ENCODE peak calls at places on chromosomes 7 and 10, in five cellular contexts. One of them, this sample, is unnamed.

GRCh38 chr10:3173173-3173878 is 744 bp upstream of the PITRM1 start:
- DNase-seq in mammary epithelial cell: no peak
- DNase-seq in GM23248: no peak
- DNase-seq in fibroblast of lung: no peak
- DNase-seq in H9: peak
- DNase-seq in this sample: no peak

GRCh38 chr10:24821986-24822385 is 98.3 kb upstream of the ARHGAP21 start:
- DNase-seq in GM23248: peak
- DNase-seq in H9: no peak
- DNase-seq in mammary epithelial cell: peak
- DNase-seq in fibroblast of lung: no peak
- DNase-seq in this sample: peak

GRCh38 chr10:43206391-43207235 is 60.3 kb downstream of the RASGEF1A start:
- DNase-seq in H9: peak
- DNase-seq in GM23248: no peak
- DNase-seq in mammary epithelial cell: no peak
- DNase-seq in fibroblast of lung: no peak
- DNase-seq in this sample: no peak

GRCh38 chr10:127945335-127945734 is 38.4 kb downstream of the PTPRE start:
- DNase-seq in mammary epithelial cell: peak
- DNase-seq in fibroblast of lung: peak
- DNase-seq in H9: no peak
- DNase-seq in GM23248: peak
- DNase-seq in this sample: no peak

GRCh38 chr7:69374036-69374420 is 224.2 kb upstream of the AUTS2 start:
- DNase-seq in H9: no peak
- DNase-seq in GM23248: peak
- DNase-seq in fibroblast of lung: peak
- DNase-seq in mammary epithelial cell: no peak
- DNase-seq in this sample: peak

GRCh38 chr10:132065491-132066105 is at the start of gene JAKMIP3:
- DNase-seq in GM23248: peak
- DNase-seq in H9: peak
- DNase-seq in fibroblast of lung: peak
- DNase-seq in mammary epithelial cell: peak
- DNase-seq in this sample: peak

GRCh38 chr7:7489546-7489945 is 46.1 kb downstream of the COL28A1 start:
- DNase-seq in GM23248: peak
- DNase-seq in mammary epithelial cell: peak
- DNase-seq in H9: no peak
- DNase-seq in fibroblast of lung: peak
- DNase-seq in this sample: no peak

GRCh38 chr7:108613147-108613948 is 43.7 kb downstream of the DNAJB9 start:
- DNase-seq in GM23248: peak
- DNase-seq in H9: no peak
- DNase-seq in mammary epithelial cell: peak
- DNase-seq in fibroblast of lung: peak
- DNase-seq in this sample: peak

GRCh38 chr7:4257390-4258111 is 424.5 kb upstream of the FOXK1 start:
- DNase-seq in fibroblast of lung: no peak
- DNase-seq in GM23248: no peak
- DNase-seq in H9: no peak
- DNase-seq in mammary epithelial cell: no peak
- DNase-seq in this sample: no peak

GRCh38 chr10:11573497-11573896 is 38.0 kb downstream of the USP6NL start:
- DNase-seq in mammary epithelial cell: no peak
- DNase-seq in GM23248: peak
- DNase-seq in fibroblast of lung: peak
- DNase-seq in H9: no peak
- DNase-seq in this sample: peak

GRCh38 chr7:108132551-108133265 is 2.5 kb upstream of the LAMB4 start:
- DNase-seq in fibroblast of lung: no peak
- DNase-seq in GM23248: no peak
- DNase-seq in mammary epithelial cell: peak
- DNase-seq in H9: peak
- DNase-seq in this sample: peak

DNA sequence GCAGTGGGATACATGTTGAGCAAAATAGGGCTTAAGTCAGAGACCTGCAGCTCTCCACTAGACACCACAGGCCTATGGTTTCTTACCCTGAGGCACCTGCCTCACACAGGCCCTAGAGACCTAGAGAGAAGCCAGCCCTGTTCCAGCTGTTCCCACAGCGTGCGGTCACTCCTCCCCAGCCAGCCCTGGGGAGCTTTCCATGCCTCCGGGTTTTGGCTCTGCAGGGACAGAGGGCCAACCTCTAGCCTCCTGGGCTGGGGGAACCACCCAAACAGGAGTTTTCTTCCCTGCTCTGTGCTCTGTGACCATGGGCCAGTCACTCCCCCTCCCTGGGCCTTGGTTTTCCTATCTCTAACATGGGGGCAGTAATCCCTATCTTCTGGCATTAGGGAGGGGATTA is 33.0 kb downstream of the SH2B2 start:
- DNase-seq in GM23248: no peak
- DNase-seq in mammary epithelial cell: no peak
- DNase-seq in H9: no peak
- DNase-seq in fibroblast of lung: no peak
- DNase-seq in this sample: no peak
- H2AFZ ChIP-seq in GM23248: no peak
- H2AFZ ChIP-seq in mammary epithelial cell: no peak
- H2AFZ ChIP-seq in H9: no peak
- H2AFZ ChIP-seq in fibroblast of lung: no peak
- H2AFZ ChIP-seq in this sample: no peak

GRCh38 chr7:47990592-47990991 is 11.2 kb upstream of the HUS1 start:
- DNase-seq in fibroblast of lung: no peak
- DNase-seq in GM23248: no peak
- DNase-seq in H9: no peak
- DNase-seq in mammary epithelial cell: no peak
- DNase-seq in this sample: no peak
- H3K27ac ChIP-seq in fibroblast of lung: no peak
- H3K27ac ChIP-seq in GM23248: no peak
- H3K27ac ChIP-seq in H9: no peak
- H3K27ac ChIP-seq in mammary epithelial cell: no peak
- H3K27ac ChIP-seq in this sample: no peak

GRCh38 chr7:1665721-1666250 is 4.3 kb upstream of the ELFN1 start:
- DNase-seq in fibroblast of lung: no peak
- DNase-seq in mammary epithelial cell: peak
- DNase-seq in H9: peak
- DNase-seq in GM23248: peak
- DNase-seq in this sample: no peak
- H2AFZ ChIP-seq in fibroblast of lung: no peak
- H2AFZ ChIP-seq in mammary epithelial cell: no peak
- H2AFZ ChIP-seq in H9: no peak
- H2AFZ ChIP-seq in GM23248: peak
- H2AFZ ChIP-seq in this sample: no peak

GRCh38 chr7:101832205-101832631 is 14.8 kb downstream of the CUX1 start:
- DNase-seq in fibroblast of lung: no peak
- DNase-seq in GM23248: no peak
- DNase-seq in H9: no peak
- DNase-seq in mammary epithelial cell: no peak
- DNase-seq in this sample: no peak
- H3K27ac ChIP-seq in fibroblast of lung: no peak
- H3K27ac ChIP-seq in GM23248: no peak
- H3K27ac ChIP-seq in H9: no peak
- H3K27ac ChIP-seq in mammary epithelial cell: no peak
- H3K27ac ChIP-seq in this sample: no peak

GRCh38 chr7:130840599-130840998 is 106.6 kb upstream of the KLF14 start:
- DNase-seq in fibroblast of lung: no peak
- DNase-seq in mammary epithelial cell: no peak
- DNase-seq in H9: no peak
- DNase-seq in GM23248: no peak
- DNase-seq in this sample: no peak
- H2AFZ ChIP-seq in fibroblast of lung: no peak
- H2AFZ ChIP-seq in mammary epithelial cell: no peak
- H2AFZ ChIP-seq in H9: no peak
- H2AFZ ChIP-seq in GM23248: no peak
- H2AFZ ChIP-seq in this sample: no peak

This sample was measured in astrocyte.